ENCODE peak calls at places on chromosomes 13 and 19, in seven cellular contexts. E, N, I, X, M, K and Y are unnamed samples.

GRCh38 chr13:37417042-37417441 is 181.5 kb downstream of the POSTN start:
- DNase-seq in K (no peak), N (no peak), I (no peak), X (no peak), E (no peak), M (no peak), Y (no peak)

GRCh38 chr19:46378268-46378667 is 31.4 kb downstream of the PPP5C start:
- DNase-seq in I (no peak), K (no peak), X (peak), E (no peak), N (no peak), M (no peak), Y (peak)

GRCh38 chr13:24124789-24125476 is 35.6 kb upstream of the SPATA13 start:
- DNase-seq in X (no peak), K (no peak), E (no peak), M (no peak), N (no peak), I (no peak), Y (no peak)

GRCh38 chr19:55939206-55939605 is 7.1 kb upstream of the NLRP13 start:
- DNase-seq in M (no peak), E (no peak), N (no peak), X (no peak), K (no peak), I (no peak), Y (no peak)

GRCh38 chr13:46575321-46575721 is 22.4 kb downstream of the LRCH1 start:
- DNase-seq in M (no peak), K (no peak), E (no peak), X (no peak), N (no peak), I (no peak), Y (peak)

GRCh38 chr13:34294483-34295129 is 476.7 kb downstream of the RFC3 start:
- DNase-seq in X (no peak), N (no peak), E (no peak), K (no peak), M (no peak), I (no peak), Y (peak)

GRCh38 chr19:46993622-46994021 is 26.0 kb upstream of the NPAS1 start:
- DNase-seq in X (no peak), I (no peak), M (no peak), N (no peak), E (no peak), K (no peak), Y (no peak)

GRCh38 chr19:48713041-48713863 is 6.3 kb downstream of the MAMSTR start:
- DNase-seq in X (no peak), K (no peak), I (no peak), M (no peak), E (no peak), N (no peak), Y (no peak)

GRCh38 chr19:11964496-11964857 is 363 bp upstream of the ZNF763 start:
- DNase-seq in E (no peak), N (no peak), K (no peak), I (no peak), M (no peak), X (no peak), Y (no peak)

GRCh38 chr19:5627395-5627904 is 4.6 kb downstream of the SAFB start:
- DNase-seq in E (peak), I (no peak), M (no peak), K (no peak), N (no peak), X (no peak), Y (peak)

GRCh38 chr13:48231080-48231479 is 1.9 kb upstream of the ITM2B start:
- DNase-seq in X (no peak), M (no peak), I (no peak), N (no peak), E (peak), K (no peak), Y (peak)

GRCh38 chr13:73201601-73202000 is 142.8 kb downstream of the KLF5 start:
- DNase-seq in K (no peak), X (no peak), N (no peak), E (no peak), M (no peak), I (no peak), Y (no peak)

GRCh38 chr13:81025091-81025490 is 684.2 kb upstream of the SPRY2 start:
- DNase-seq in K (no peak), E (no peak), N (no peak), I (no peak), X (no peak), M (no peak), Y (no peak)

GRCh38 chr19:17743874-17744273 is 7.4 kb upstream of the FCHO1 start:
- DNase-seq in I (no peak), K (no peak), X (no peak), M (no peak), N (no peak), E (no peak), Y (peak)

GRCh38 chr19:36524617-36525016 is 3.5 kb downstream of the ZNF260 start:
- DNase-seq in K (no peak), N (no peak), I (no peak), M (no peak), E (no peak), X (no peak), Y (no peak)

GRCh38 chr13:45695198-45695730 is 6.9 kb upstream of the CBY2 start:
- DNase-seq in N (no peak), I (no peak), X (no peak), M (no peak), E (no peak), K (no peak), Y (no peak)

GRCh38 chr19:12970070-12970820 is 869 bp downstream of the DAND5 start:
- DNase-seq in N (no peak), X (no peak), K (no peak), I (no peak), E (no peak), M (no peak), Y (no peak)

GRCh38 chr19:10555613-10555979 is 10.2 kb downstream of the KRI1 start:
- DNase-seq in X (no peak), K (no peak), N (no peak), I (no peak), M (no peak), E (no peak), Y (no peak)

GRCh38 chr19:41009700-41010235 is 18.7 kb downstream of the CYP2B6 start:
- DNase-seq in K (no peak), X (no peak), E (no peak), M (no peak), N (no peak), I (no peak), Y (no peak)

GRCh38 chr13:30545320-30545719 is 72.4 kb upstream of the USPL1 start:
- DNase-seq in I (no peak), M (no peak), E (no peak), K (no peak), X (no peak), N (no peak), Y (no peak)

GRCh38 chr13:30552567-30552966 is 65.2 kb upstream of the USPL1 start:
- DNase-seq in E (no peak), K (no peak), I (no peak), X (no peak), N (no peak), M (no peak), Y (no peak)

GRCh38 chr13:30551194-30551593 is 66.5 kb upstream of the USPL1 start:
- DNase-seq in I (peak), K (no peak), E (peak), M (no peak), N (no peak), X (peak), Y (peak)
- TF ChIP-seq CTCF in I (peak), K (peak), E (peak), M (no peak), N (peak), X (peak), Y (peak)

GRCh38 chr13:75326173-75327131 is 155.5 kb downstream of the TBC1D4 start:
- DNase-seq in M (no peak), N (no peak), K (no peak), I (no peak), X (no peak), E (no peak), Y (peak)
- H3K4me3 ChIP-seq in M (peak), N (peak), K (peak), I (no peak), X (no peak), E (no peak), Y (peak)

GRCh38 chr13:109135018-109135417 is 505.6 kb downstream of the MYO16 start:
- DNase-seq in N (no peak), K (no peak), M (no peak), I (no peak), X (no peak), E (no peak), Y (no peak)
- TF ChIP-seq CTCF in N (no peak), K (no peak), M (no peak), I (no peak), X (peak), E (no peak), Y (no peak)

GRCh38 chr13:113449693-113450347 is 3.5 kb downstream of the ADPRHL1 start:
- DNase-seq in E (no peak), I (no peak), X (no peak), N (no peak), M (no peak), K (no peak), Y (no peak)
- H3K4me3 ChIP-seq in E (peak), I (no peak), X (peak), N (peak), M (no peak), K (peak), Y (peak)